ENCODE peak calls at places on chromosomes 13 and 19, in six cellular contexts. V, P, U, S, X and J are unnamed samples.

GRCh38 chr19:18507021-18507726 is 14.7 kb downstream of the ELL start:
- DNase-seq in U (no peak), S (no peak), P (no peak), V (no peak), X (no peak), J (no peak)

GRCh38 chr13:40818926-40819325 is 29.5 kb downstream of the SLC25A15 start:
- DNase-seq in X (no peak), P (no peak), U (no peak), S (no peak), V (no peak), J (no peak)

GRCh38 chr19:3198901-3199700 is 13.4 kb downstream of the NCLN start:
- DNase-seq in S (no peak), X (no peak), V (no peak), P (no peak), U (no peak), J (no peak)

GRCh38 chr19:51224163-51224641 is 678 bp upstream of the CD33 start:
- DNase-seq in X (no peak), P (no peak), U (no peak), S (no peak), V (no peak), J (no peak)

GRCh38 chr19:570315-570714 is 2.1 kb upstream of the BSG start:
- DNase-seq in U (peak), V (no peak), S (no peak), P (no peak), X (no peak), J (no peak)

GRCh38 chr13:67299072-67299635 is 69.0 kb upstream of the PCDH9 start:
- DNase-seq in X (no peak), V (no peak), P (no peak), U (no peak), S (peak), J (no peak)

GRCh38 chr13:51920267-51920666 is 58.5 kb downstream of the CCDC70 start:
- DNase-seq in V (no peak), U (peak), P (no peak), S (no peak), X (no peak), J (peak)

GRCh38 chr19:16296713-16297112 is 27.9 kb upstream of the KLF2 start:
- DNase-seq in P (no peak), X (peak), U (no peak), S (no peak), V (no peak), J (no peak)

GRCh38 chr13:94549241-94550029 is 46.5 kb downstream of the TGDS start:
- DNase-seq in X (peak), P (peak), V (peak), S (peak), U (peak), J (peak)

GRCh38 chr19:16328824-16329482 is 4.3 kb downstream of the KLF2 start:
- DNase-seq in V (no peak), X (no peak), U (no peak), S (no peak), P (no peak), J (peak)

GRCh38 chr19:32809754-32810153 is 59.8 kb downstream of the SLC7A9 start:
- DNase-seq in P (no peak), X (no peak), V (no peak), U (no peak), S (no peak), J (no peak)

GRCh38 chr19:42024622-42025111 is 30.6 kb upstream of the ATP1A3 start:
- DNase-seq in U (no peak), S (peak), X (no peak), V (no peak), P (no peak), J (no peak)

GRCh38 chr19:42090687-42091086 is 14.7 kb downstream of the ZNF574 start:
- DNase-seq in V (no peak), U (no peak), P (no peak), X (no peak), S (no peak), J (no peak)

GRCh38 chr13:24274452-24274971 is 34.9 kb upstream of the C1QTNF9 start:
- DNase-seq in X (no peak), V (no peak), S (peak), P (no peak), U (peak), J (peak)

DNA sequence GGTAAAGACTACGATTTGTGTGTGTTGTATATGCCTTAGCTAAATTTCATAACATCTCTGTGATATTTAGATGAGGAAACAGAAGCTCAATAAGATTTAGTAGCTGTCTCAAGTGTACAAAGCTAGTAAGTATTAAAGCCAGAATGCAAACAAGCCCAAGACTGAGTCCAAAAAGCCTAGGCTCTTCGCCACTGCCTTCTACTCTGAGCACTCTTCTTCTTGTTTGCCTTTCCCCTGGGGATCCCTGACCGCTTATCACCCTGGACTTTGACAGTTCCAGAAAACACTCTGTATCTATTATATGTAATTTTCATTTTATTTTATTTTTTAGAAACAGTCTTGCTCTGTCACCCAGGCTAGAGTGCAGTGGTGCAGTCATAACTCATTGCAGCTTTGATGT is 5.8 kb downstream of the TM9SF2 start:
- DNase-seq in P (no peak), V (no peak), U (no peak), S (no peak), X (no peak), J (no peak)
- H3K4me3 ChIP-seq in P (no peak), V (no peak), U (no peak), S (no peak), X (no peak), J (no peak)

DNA sequence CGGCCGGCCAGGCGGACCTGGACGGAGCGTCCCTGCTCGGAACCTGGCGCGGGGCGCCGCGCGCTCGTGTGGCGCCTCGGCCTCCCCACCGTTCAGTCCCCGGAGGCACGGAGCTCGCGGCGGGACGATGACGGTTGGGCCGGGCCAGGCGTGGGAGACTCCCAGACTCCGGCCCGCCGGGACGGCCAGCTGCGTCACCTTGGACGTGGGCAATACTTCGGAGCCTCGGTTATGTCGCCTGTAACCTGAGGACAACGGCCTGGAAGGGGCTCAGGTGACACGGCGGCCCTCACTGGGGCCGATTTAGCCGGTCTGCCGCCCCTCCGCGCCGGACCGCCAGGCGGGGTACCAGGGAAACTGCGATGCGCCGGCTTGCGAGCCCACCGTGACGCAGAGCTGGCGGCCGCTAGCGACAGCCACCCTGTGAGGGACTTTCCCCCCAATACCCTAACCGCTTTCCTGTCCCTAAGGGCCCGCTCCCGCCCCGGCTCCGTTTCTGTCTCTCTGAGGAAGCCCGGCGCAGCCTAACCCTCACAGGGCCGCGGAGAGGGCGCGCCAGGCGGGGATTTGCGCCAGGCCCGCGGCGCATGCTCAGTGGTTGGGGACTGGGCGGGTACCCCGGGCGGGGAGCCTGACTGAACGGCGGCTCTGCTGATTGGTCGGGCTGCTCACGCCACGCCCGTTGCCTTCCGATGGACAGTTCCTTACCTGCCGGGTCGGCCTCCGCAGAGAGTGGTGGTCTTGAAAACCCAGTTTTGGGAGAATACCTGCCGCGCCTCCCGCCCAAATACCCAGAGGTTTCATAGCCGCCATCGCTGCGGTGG is 109.5 kb upstream of the DOCK9 start:
- DNase-seq in V (peak), U (peak), P (peak), X (peak), S (peak), J (peak)
- H3K27ac ChIP-seq in V (peak), U (no peak), P (peak), X (peak), S (no peak), J (peak)

GRCh38 chr13:102091231-102091630 is 310.6 kb downstream of the FGF14 start:
- DNase-seq in P (no peak), U (peak), X (peak), V (peak), S (no peak), J (no peak)
- TF ChIP-seq CTCF in P (no peak), U (peak), X (peak), V (peak), S (no peak), J (no peak)

DNA sequence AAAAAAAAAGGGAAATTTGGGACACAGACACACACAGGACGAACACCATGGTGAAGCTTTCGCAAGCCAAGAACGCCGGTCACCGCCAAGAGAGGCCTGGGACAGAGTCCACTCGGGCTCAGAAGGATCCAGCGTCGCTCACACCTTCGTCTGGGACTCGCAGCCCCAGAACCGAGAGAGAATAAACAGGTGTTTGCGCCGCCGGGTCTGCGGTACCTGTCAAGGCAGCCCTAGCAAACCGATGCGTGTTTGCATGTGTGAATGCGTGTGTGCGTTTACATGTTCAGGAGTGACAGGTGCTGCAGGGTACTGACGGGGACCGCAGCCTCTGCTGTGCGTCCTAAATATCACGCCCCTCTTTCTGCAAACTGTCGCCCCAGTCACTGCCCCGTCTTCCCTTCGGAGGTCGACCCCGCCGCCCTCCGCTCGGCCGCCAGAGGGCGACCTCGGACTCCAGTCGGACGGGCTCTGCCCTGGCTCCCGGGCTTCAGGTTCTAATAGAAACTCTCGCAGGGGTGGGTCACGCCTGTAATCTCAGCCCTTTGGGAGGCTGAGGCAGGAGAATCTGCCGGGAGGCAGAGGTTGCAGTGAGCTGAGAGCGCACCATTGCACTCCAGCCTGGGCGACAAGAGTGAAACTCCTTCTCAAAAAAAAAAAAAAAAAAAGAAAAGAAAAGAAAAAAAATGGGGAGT is 11.8 kb upstream of the CSNK1G2 start:
- DNase-seq in U (peak), S (no peak), X (peak), V (peak), P (peak), J (no peak)
- H3K4me3 ChIP-seq in U (peak), S (peak), X (peak), V (peak), P (peak), J (peak)

DNA sequence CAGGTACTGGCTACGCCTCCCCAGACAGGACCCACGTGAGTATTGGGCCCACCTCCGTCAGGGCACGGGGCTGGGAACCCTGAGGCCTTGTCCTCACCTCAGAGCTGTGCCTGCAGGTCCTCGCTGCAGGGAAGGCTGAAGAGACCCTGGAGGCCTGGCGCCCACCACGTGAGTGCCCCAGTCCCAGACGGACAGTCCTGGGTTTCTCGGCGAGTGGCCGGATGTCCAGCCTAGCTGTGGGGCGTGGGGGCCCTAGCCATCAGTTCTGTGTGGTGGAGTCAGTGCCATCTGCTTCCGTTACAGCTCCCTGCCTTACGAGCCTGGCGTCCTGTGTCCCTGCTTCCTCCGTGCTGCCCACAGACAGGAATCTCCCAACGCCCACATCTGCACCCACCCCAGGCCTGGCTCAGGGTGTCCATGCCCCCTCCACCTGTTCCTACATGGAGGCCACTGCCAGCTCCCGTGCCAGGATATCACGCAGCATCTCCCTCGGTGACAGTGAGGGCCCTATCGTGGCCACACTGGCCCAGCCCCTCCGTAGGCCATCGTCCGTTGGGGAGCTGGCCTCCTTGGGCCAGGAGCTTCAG is 7.8 kb upstream of the OVOL3 start:
- DNase-seq in S (no peak), X (no peak), V (no peak), U (no peak), P (no peak), J (no peak)
- H3K27ac ChIP-seq in S (no peak), X (no peak), V (no peak), U (no peak), P (no peak), J (no peak)

GRCh38 chr13:99363949-99364348 is 56.8 kb upstream of the GPR183 start:
- DNase-seq in P (no peak), U (no peak), S (no peak), V (no peak), X (no peak), J (no peak)

GRCh38 chr13:99370476-99371272 is 63.5 kb upstream of the GPR183 start:
- DNase-seq in X (no peak), V (no peak), S (no peak), U (peak), P (no peak), J (no peak)

GRCh38 chr13:99366075-99366987 is 59.1 kb upstream of the GPR183 start:
- DNase-seq in U (peak), P (no peak), S (no peak), V (no peak), X (no peak), J (no peak)

GRCh38 chr13:99367106-99367616 is 60.0 kb upstream of the GPR183 start:
- DNase-seq in X (no peak), V (no peak), P (no peak), U (peak), S (no peak), J (no peak)

DNA sequence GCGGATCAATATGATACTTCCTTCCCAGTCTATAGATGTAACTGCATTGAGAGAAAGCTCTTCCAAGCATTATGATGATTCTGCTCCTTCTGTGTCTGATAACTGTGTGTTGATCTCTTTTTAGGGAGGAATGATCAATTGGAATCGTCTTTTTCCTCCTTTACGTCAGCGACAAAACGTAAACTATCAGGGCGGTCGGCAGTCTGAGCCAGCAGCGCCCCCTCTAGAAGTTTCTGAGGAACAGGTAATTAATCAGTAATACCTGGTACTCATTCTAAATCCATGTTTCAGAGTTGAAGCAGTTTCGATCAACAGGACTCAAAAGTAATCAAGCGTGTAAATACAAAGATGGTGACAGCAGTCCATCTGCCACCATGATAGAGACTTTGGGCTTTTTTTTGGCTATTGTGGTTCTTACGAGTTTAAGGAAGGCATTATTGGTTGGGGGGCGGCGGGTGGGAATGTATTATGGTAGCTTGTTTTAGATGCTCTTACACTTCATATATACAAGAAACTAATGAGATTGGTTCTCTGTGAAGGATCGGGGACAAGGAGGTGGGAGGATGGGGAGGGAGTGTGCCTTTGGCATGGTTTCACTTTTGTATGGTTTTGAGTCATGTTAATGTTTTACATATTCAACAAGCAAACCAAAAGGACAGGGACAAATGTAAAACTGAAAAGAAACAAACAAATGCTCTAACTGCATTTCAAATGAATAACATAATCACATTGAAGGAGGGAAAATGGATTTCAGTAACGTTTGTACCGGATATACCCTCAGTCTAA is 60.7 kb upstream of the GPR183 start:
- DNase-seq in U (peak), P (no peak), X (no peak), S (no peak), V (peak), J (no peak)
- TF ChIP-seq CTCF in U (peak), P (no peak), X (peak), S (no peak), V (peak), J (no peak)

GRCh38 chr19:7868326-7868670 is 5.9 kb downstream of the PRR36 start:
- DNase-seq in U (no peak), S (no peak), P (no peak), V (peak), X (no peak), J (no peak)
- H3K4me3 ChIP-seq in U (no peak), S (no peak), P (peak), V (peak), X (peak), J (peak)